ENCODE peak calls at places on chromosomes 6 and 20, in ten cellular contexts. R, S, O, T, Q, Z, F, C, X and V are unnamed samples. For H3K27me3, the result is how much of the 10 kb centered on the place peaks cover.

GRCh38 chr6:6332240-6332639 is 11.8 kb upstream of the F13A1 start:
- DNase-seq in R (no peak), O (no peak), X (no peak), F (no peak), T (peak), C (no peak), Z (no peak), Q (no peak), S (no peak), V (no peak)

GRCh38 chr6:97081010-97081573 is 156.6 kb downstream of the KLHL32 start:
- DNase-seq in T (no peak), O (no peak), C (no peak), S (no peak), Z (no peak), X (no peak), Q (no peak), F (no peak), R (no peak), V (no peak)

GRCh38 chr6:121951918-121952379 is 447.5 kb upstream of the HSF2 start:
- DNase-seq in C (peak), R (no peak), Q (peak), X (no peak), O (peak), F (peak), T (no peak), Z (no peak), S (peak), V (no peak)

GRCh38 chr6:113825776-113826175 is 31.4 kb upstream of the MARCKS start:
- DNase-seq in R (peak), Z (no peak), O (peak), F (no peak), S (peak), T (no peak), X (peak), C (peak), Q (peak), V (no peak)

GRCh38 chr6:134065706-134066105 is 13.3 kb upstream of the SLC2A12 start:
- DNase-seq in T (no peak), S (peak), R (no peak), O (peak), Q (no peak), F (peak), Z (no peak), X (no peak), C (no peak), V (peak)

GRCh38 chr6:142568857-142569597 is 267.2 kb downstream of the ADGRG6 start:
- DNase-seq in T (no peak), X (no peak), O (peak), R (no peak), Q (no peak), F (peak), Z (no peak), C (peak), S (peak), V (no peak)

GRCh38 chr20:1809121-1809520 is 86.1 kb upstream of the SIRPA start:
- DNase-seq in T (no peak), F (peak), Q (no peak), Z (no peak), R (no peak), S (peak), O (peak), X (no peak), C (peak), V (no peak)

GRCh38 chr20:5041433-5041832 is 40.1 kb upstream of the SLC23A2 start:
- DNase-seq in C (peak), X (no peak), F (no peak), R (no peak), Q (no peak), O (peak), T (no peak), Z (no peak), S (no peak), V (no peak)

GRCh38 chr6:132669690-132670291 is 10.8 kb upstream of the TAAR1 start:
- DNase-seq in Q (no peak), O (peak), X (no peak), S (peak), T (no peak), R (no peak), Z (no peak), F (peak), C (no peak), V (no peak)

GRCh38 chr20:62236674-62236996 is 1.7 kb upstream of the OSBPL2 start:
- DNase-seq in R (no peak), Q (no peak), C (no peak), T (no peak), X (no peak), Z (no peak), F (no peak), S (no peak), O (no peak), V (no peak)

GRCh38 chr6:160919713-160920112 is 71.9 kb upstream of the MAP3K4 start:
- DNase-seq in T (no peak), R (no peak), C (peak), F (peak), O (peak), S (peak), X (no peak), Z (no peak), Q (no peak), V (no peak)

GRCh38 chr6:17096657-17097056 is 5.2 kb upstream of the STMND1 start:
- DNase-seq in Q (no peak), T (no peak), F (no peak), S (no peak), C (no peak), Z (no peak), R (no peak), X (no peak), O (no peak), V (no peak)

GRCh38 chr6:26003102-26003694 is 40.6 kb downstream of the TRIM38 start:
- DNase-seq in R (peak), S (peak), Z (no peak), F (peak), O (peak), X (peak), C (peak), Q (peak), T (peak), V (peak)

GRCh38 chr20:7505152-7505834 is 435.0 kb downstream of the HAO1 start:
- DNase-seq in O (no peak), F (no peak), Q (no peak), T (no peak), C (no peak), Z (no peak), S (no peak), X (no peak), R (no peak), V (peak)

GRCh38 chr6:161417712-161418457 is 144.0 kb upstream of the AGPAT4 start:
- DNase-seq in T (no peak), O (peak), F (no peak), X (no peak), Z (no peak), R (no peak), S (peak), Q (peak), C (peak), V (no peak)

GRCh38 chr20:50294164-50295088 is 103.8 kb downstream of the CEBPB start:
- DNase-seq in S (no peak), O (no peak), F (no peak), T (no peak), R (no peak), Q (no peak), Z (no peak), X (no peak), C (no peak), V (no peak)

GRCh38 chr6:36780517-36781210 is 58.6 kb downstream of the CPNE5 start:
- DNase-seq in R (no peak), S (no peak), Q (peak), O (no peak), X (no peak), C (no peak), Z (no peak), F (peak), T (no peak), V (no peak)

GRCh38 chr6:3228791-3229565 is 1.5 kb upstream of the TUBB2B start:
- DNase-seq in R (no peak), S (no peak), F (no peak), O (no peak), Q (no peak), T (no peak), X (no peak), Z (peak), C (no peak), V (peak)

GRCh38 chr6:22149501-22150490 is 147.0 kb downstream of the PRL start:
- DNase-seq in R (no peak), C (peak), T (no peak), X (peak), Q (no peak), O (peak), S (peak), Z (no peak), F (no peak), V (peak)

GRCh38 chr6:11229267-11230043 is 3.0 kb downstream of the NEDD9 start:
- DNase-seq in R (no peak), F (peak), S (no peak), O (no peak), Q (no peak), C (no peak), X (no peak), Z (no peak), T (no peak), V (no peak)

GRCh38 chr6:98203170-98203806 is 631.1 kb upstream of the POU3F2 start:
- DNase-seq in S (peak), Z (no peak), T (no peak), X (no peak), F (peak), C (peak), O (no peak), R (no peak), Q (no peak), V (no peak)

GRCh38 chr20:49501917-49502316 is 19.4 kb upstream of the KCNB1 start:
- DNase-seq in S (peak), Q (no peak), F (peak), Z (no peak), T (no peak), C (peak), O (peak), R (no peak), X (no peak), V (no peak)

GRCh38 chr20:18263723-18264122 is 24.6 kb upstream of the ZNF133 start:
- DNase-seq in T (no peak), O (no peak), X (no peak), C (no peak), R (no peak), S (no peak), F (peak), Z (no peak), Q (no peak), V (no peak)

GRCh38 chr6:112372213-112372806 is 25.2 kb downstream of the RFPL4B start:
- DNase-seq in C (no peak), R (no peak), Q (no peak), F (peak), X (no peak), T (no peak), Z (no peak), O (peak), S (peak), V (no peak)

GRCh38 chr6:33923857-33924514 is 120.2 kb upstream of the MLN start:
- DNase-seq in F (no peak), T (no peak), Q (no peak), O (no peak), Z (no peak), X (no peak), C (no peak), S (no peak), R (no peak), V (peak)

GRCh38 chr20:41078329-41078728 is 49.7 kb downstream of the TOP1 start:
- DNase-seq in R (no peak), T (no peak), Q (no peak), C (peak), Z (no peak), X (no peak), O (peak), S (peak), F (peak), V (no peak)

GRCh38 chr6:73262701-73263569 is at the start of gene KHDC1:
- DNase-seq in R (peak), O (peak), Z (peak), C (peak), S (peak), Q (peak), X (peak), T (peak), F (peak), V (peak)

GRCh38 chr20:44491635-44492395 is 16.1 kb downstream of the TTPAL start:
- DNase-seq in C (peak), S (peak), R (no peak), T (no peak), X (no peak), Z (no peak), Q (no peak), O (peak), F (peak), V (no peak)

GRCh38 chr20:44488551-44488950 is 12.9 kb downstream of the TTPAL start:
- DNase-seq in S (no peak), Z (no peak), X (peak), R (no peak), T (no peak), O (no peak), C (no peak), Q (no peak), F (no peak), V (no peak)

GRCh38 chr20:44485830-44486198 is 10.1 kb downstream of the TTPAL start:
- DNase-seq in Z (no peak), Q (no peak), S (no peak), F (no peak), R (no peak), C (no peak), O (no peak), X (no peak), T (no peak), V (no peak)

GRCh38 chr20:44489931-44490330 is 14.3 kb downstream of the TTPAL start:
- DNase-seq in R (no peak), T (no peak), S (no peak), Z (no peak), X (no peak), Q (no peak), F (no peak), O (no peak), C (no peak), V (no peak)

DNA sequence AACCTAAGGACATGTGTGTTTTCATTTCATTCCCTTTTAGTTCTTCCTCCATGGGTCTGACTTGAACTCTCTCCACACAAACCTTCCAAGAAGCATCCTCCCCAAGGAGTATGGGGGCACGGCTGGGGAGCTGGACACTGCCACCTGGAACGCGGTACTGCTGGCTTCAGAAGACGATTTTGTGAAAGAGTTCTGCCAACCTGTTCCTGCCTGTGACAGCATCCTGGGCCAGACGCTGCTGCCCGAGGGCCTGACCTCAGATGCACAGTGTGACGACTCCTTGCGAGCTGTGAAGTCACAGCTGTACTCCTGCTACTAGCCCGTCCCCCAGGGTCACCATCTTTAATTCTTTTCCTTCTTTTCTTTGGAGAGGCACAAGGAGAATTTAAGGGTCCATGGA is 13.5 kb downstream of the TTPAL start:
- DNase-seq in C (no peak), T (no peak), O (no peak), F (no peak), Q (no peak), Z (no peak), S (no peak), R (no peak), X (no peak), V (no peak)
- TF ChIP-seq CTCF in C (no peak), T (no peak), O (no peak), F (no peak), Q (no peak), Z (no peak), S (no peak), R (no peak), X (no peak), V (no peak)

GRCh38 chr6:27295301-27296079 is 16.6 kb downstream of the POM121L2 start:
- DNase-seq in Q (no peak), F (peak), X (no peak), S (peak), R (no peak), C (peak), T (no peak), Z (no peak), O (peak), V (no peak)

GRCh38 chr6:27297484-27297856 is 14.6 kb downstream of the POM121L2 start:
- DNase-seq in O (no peak), X (no peak), R (no peak), Z (no peak), S (no peak), T (no peak), Q (no peak), F (no peak), C (no peak), V (no peak)

GRCh38 chr6:27294409-27294808 is 17.7 kb downstream of the POM121L2 start:
- DNase-seq in C (no peak), R (no peak), T (no peak), Z (no peak), O (no peak), F (no peak), S (no peak), Q (no peak), X (no peak), V (no peak)

GRCh38 chr6:27296106-27296783 is 15.8 kb downstream of the POM121L2 start:
- DNase-seq in O (peak), X (no peak), C (peak), R (no peak), S (peak), T (no peak), Z (no peak), Q (no peak), F (peak), V (no peak)

DNA sequence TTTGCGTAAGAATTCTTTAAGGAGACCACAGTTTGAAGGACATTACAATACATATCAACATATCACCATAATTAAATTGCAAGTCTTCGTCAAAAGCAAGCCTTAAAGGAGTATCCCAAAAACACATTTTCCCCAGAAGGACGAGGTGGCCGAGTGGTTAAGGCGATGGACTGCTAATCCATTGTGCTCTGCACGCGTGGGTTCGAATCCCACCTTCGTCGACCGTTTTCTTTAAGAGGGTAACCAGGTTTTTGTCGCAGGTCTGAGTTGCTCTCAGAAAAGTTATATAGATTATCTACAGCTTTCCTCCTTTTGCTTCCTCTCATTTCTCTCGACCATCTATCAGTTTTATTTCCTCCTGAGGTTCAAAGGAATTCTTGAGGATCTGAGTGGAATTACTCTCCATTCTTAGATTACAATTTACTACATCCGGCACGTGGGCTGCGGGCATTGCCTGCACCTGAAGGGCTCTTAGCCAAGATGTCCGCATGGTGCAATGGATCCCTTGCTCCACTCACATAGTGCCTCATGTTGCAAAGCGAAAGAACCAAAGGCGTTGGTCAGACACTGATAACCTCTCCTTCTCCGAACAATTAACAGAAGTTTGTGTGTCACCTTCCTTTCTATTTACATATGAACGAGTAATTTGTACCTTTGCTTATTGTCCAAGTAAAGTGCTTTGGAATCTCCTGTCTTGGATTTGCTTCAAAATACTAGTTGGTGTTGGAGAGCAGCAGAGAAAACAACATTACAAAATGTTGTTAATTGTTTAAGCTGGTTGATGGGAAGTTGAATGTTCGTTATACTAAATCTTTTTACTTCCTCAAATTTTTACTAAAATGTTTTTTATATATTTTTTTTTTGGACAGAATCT is 14.0 kb downstream of the POM121L2 start:
- DNase-seq in Q (no peak), O (peak), Z (no peak), C (peak), S (peak), R (no peak), F (peak), X (no peak), T (no peak), V (no peak)
- H3K27me3 ChIP-seq in Q (half or more), O (half or more), Z (half or more), C (under half), S (under half), R (under half), F (under half), X (half or more), T (under half), V (half or more)

GRCh38 chr6:8906699-8907098 is 471.4 kb upstream of the SLC35B3 start:
- DNase-seq in X (no peak), Z (no peak), C (no peak), Q (no peak), S (no peak), R (no peak), T (no peak), O (no peak), F (no peak), V (no peak)

GRCh38 chr6:8905647-8906231 is 470.4 kb upstream of the SLC35B3 start:
- DNase-seq in T (no peak), F (peak), C (no peak), Z (no peak), R (no peak), S (no peak), Q (no peak), O (no peak), X (no peak), V (no peak)

GRCh38 chr6:8908638-8909037 is 473.3 kb upstream of the SLC35B3 start:
- DNase-seq in Q (no peak), F (no peak), X (no peak), R (no peak), Z (no peak), O (no peak), T (no peak), C (no peak), S (no peak), V (no peak)

GRCh38 chr6:8904754-8905153 is 469.4 kb upstream of the SLC35B3 start:
- DNase-seq in F (no peak), T (no peak), S (no peak), Q (no peak), C (no peak), X (no peak), R (no peak), O (no peak), Z (no peak), V (peak)
- TF ChIP-seq CTCF in F (peak), T (no peak), S (no peak), Q (no peak), C (peak), X (no peak), R (no peak), O (no peak), Z (no peak), V (peak)

GRCh38 chr20:46004187-46004586 is 4.5 kb upstream of the MMP9 start:
- DNase-seq in T (no peak), Z (no peak), R (no peak), S (no peak), X (no peak), C (no peak), F (no peak), O (no peak), Q (no peak), V (no peak)
- H3K27me3 ChIP-seq in T (under half), Z (under half), R (under half), S (half or more), X (under half), C (under half), F (under half), O (under half), Q (under half), V (under half)